ENCODE peak calls at places on chromosomes 6 and 20, in six cellular contexts. One of them, this sample, is unnamed. For H3K36me3, the result is how much of the 10 kb centered on the place peaks cover.

GRCh38 chr20:36491901-36492617 is 49.3 kb upstream of the MYL9 start:
- DNase-seq in neuronal stem cell: no peak
- DNase-seq in H1: no peak
- DNase-seq in IMR-90: no peak
- DNase-seq in mesendoderm: peak
- DNase-seq in mesenchymal stem cell: no peak
- DNase-seq in this sample: no peak

GRCh38 chr6:138572200-138572875 is 73.0 kb upstream of the NHSL1 start:
- DNase-seq in IMR-90: peak
- DNase-seq in H1: no peak
- DNase-seq in neuronal stem cell: peak
- DNase-seq in mesendoderm: peak
- DNase-seq in mesenchymal stem cell: peak
- DNase-seq in this sample: peak

GRCh38 chr6:41199427-41200246 is 1.3 kb downstream of the TREML2 start:
- DNase-seq in H1: no peak
- DNase-seq in IMR-90: no peak
- DNase-seq in mesenchymal stem cell: no peak
- DNase-seq in mesendoderm: no peak
- DNase-seq in neuronal stem cell: no peak
- DNase-seq in this sample: no peak

GRCh38 chr6:125512621-125513020 is 210.9 kb upstream of the HDDC2 start:
- DNase-seq in IMR-90: no peak
- DNase-seq in mesendoderm: peak
- DNase-seq in neuronal stem cell: no peak
- DNase-seq in H1: no peak
- DNase-seq in mesenchymal stem cell: no peak
- DNase-seq in this sample: no peak

GRCh38 chr20:58571341-58571941 is 56.2 kb upstream of the APCDD1L start:
- DNase-seq in H1: no peak
- DNase-seq in IMR-90: no peak
- DNase-seq in mesendoderm: no peak
- DNase-seq in neuronal stem cell: no peak
- DNase-seq in mesenchymal stem cell: no peak
- DNase-seq in this sample: no peak

GRCh38 chr20:61737812-61738443 is 327.8 kb downstream of the TAF4 start:
- DNase-seq in neuronal stem cell: no peak
- DNase-seq in IMR-90: no peak
- DNase-seq in mesendoderm: no peak
- DNase-seq in H1: no peak
- DNase-seq in mesenchymal stem cell: no peak
- DNase-seq in this sample: no peak

GRCh38 chr6:93784794-93785757 is 365.7 kb upstream of the EPHA7 start:
- DNase-seq in H1: no peak
- DNase-seq in mesenchymal stem cell: peak
- DNase-seq in IMR-90: no peak
- DNase-seq in mesendoderm: peak
- DNase-seq in neuronal stem cell: no peak
- DNase-seq in this sample: no peak

GRCh38 chr20:49132995-49133451 is 55.1 kb downstream of the STAU1 start:
- DNase-seq in IMR-90: peak
- DNase-seq in mesenchymal stem cell: peak
- DNase-seq in mesendoderm: peak
- DNase-seq in neuronal stem cell: peak
- DNase-seq in H1: no peak
- DNase-seq in this sample: peak

GRCh38 chr6:13427838-13428527 is 59.4 kb downstream of the GFOD1 start:
- DNase-seq in IMR-90: no peak
- DNase-seq in mesendoderm: peak
- DNase-seq in H1: no peak
- DNase-seq in mesenchymal stem cell: no peak
- DNase-seq in neuronal stem cell: no peak
- DNase-seq in this sample: no peak

GRCh38 chr6:166258854-166259276 is 49.3 kb downstream of the PRR18 start:
- DNase-seq in neuronal stem cell: no peak
- DNase-seq in IMR-90: no peak
- DNase-seq in mesendoderm: no peak
- DNase-seq in mesenchymal stem cell: peak
- DNase-seq in H1: no peak
- DNase-seq in this sample: peak

GRCh38 chr6:136439514-136440186 is 110.6 kb downstream of the MAP7 start:
- DNase-seq in mesenchymal stem cell: no peak
- DNase-seq in IMR-90: no peak
- DNase-seq in H1: no peak
- DNase-seq in mesendoderm: no peak
- DNase-seq in neuronal stem cell: no peak
- DNase-seq in this sample: no peak

GRCh38 chr6:116101790-116102189 is 1.1 kb downstream of the NT5DC1 start:
- DNase-seq in mesenchymal stem cell: no peak
- DNase-seq in IMR-90: no peak
- DNase-seq in neuronal stem cell: no peak
- DNase-seq in mesendoderm: no peak
- DNase-seq in H1: no peak
- DNase-seq in this sample: no peak
- H3K27ac ChIP-seq in mesenchymal stem cell: no peak
- H3K27ac ChIP-seq in IMR-90: no peak
- H3K27ac ChIP-seq in neuronal stem cell: no peak
- H3K27ac ChIP-seq in mesendoderm: no peak
- H3K27ac ChIP-seq in H1: no peak
- H3K27ac ChIP-seq in this sample: no peak

GRCh38 chr6:168926306-168926705 is 327.3 kb downstream of the THBS2 start:
- DNase-seq in H1: no peak
- DNase-seq in mesenchymal stem cell: no peak
- DNase-seq in IMR-90: no peak
- DNase-seq in neuronal stem cell: no peak
- DNase-seq in mesendoderm: no peak
- DNase-seq in this sample: no peak
- H2BK5ac ChIP-seq in H1: peak
- H2BK5ac ChIP-seq in mesenchymal stem cell: no peak
- H2BK5ac ChIP-seq in IMR-90: no peak
- H2BK5ac ChIP-seq in neuronal stem cell: peak
- H2BK5ac ChIP-seq in mesendoderm: no peak
- H2BK5ac ChIP-seq in this sample: no peak

DNA sequence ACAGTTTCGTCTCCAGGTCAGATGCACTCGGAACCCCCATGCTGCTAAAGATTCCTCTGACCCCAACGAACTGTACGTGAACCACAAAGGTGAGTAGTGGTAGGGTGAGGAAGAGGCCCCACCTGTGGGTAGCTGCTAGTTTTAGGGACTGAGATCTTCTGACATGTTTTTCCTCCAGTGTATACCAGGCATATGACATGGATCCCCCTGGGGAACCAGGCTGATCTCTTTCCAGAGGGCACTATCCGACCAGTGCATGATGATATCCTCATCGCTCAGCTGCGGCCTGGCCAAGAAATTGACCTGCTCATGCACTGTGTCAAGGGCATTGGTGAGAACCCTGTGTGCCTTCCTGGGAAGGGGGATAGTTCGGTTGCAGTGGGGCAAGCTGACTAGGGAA is 3.2 kb downstream of the POLR1C start:
- DNase-seq in H1: no peak
- DNase-seq in neuronal stem cell: no peak
- DNase-seq in mesendoderm: no peak
- DNase-seq in IMR-90: no peak
- DNase-seq in mesenchymal stem cell: no peak
- DNase-seq in this sample: no peak
- H3K36me3 ChIP-seq in H1: half or more
- H3K36me3 ChIP-seq in neuronal stem cell: half or more
- H3K36me3 ChIP-seq in mesendoderm: under half
- H3K36me3 ChIP-seq in IMR-90: half or more
- H3K36me3 ChIP-seq in mesenchymal stem cell: half or more
- H3K36me3 ChIP-seq in this sample: under half

DNA sequence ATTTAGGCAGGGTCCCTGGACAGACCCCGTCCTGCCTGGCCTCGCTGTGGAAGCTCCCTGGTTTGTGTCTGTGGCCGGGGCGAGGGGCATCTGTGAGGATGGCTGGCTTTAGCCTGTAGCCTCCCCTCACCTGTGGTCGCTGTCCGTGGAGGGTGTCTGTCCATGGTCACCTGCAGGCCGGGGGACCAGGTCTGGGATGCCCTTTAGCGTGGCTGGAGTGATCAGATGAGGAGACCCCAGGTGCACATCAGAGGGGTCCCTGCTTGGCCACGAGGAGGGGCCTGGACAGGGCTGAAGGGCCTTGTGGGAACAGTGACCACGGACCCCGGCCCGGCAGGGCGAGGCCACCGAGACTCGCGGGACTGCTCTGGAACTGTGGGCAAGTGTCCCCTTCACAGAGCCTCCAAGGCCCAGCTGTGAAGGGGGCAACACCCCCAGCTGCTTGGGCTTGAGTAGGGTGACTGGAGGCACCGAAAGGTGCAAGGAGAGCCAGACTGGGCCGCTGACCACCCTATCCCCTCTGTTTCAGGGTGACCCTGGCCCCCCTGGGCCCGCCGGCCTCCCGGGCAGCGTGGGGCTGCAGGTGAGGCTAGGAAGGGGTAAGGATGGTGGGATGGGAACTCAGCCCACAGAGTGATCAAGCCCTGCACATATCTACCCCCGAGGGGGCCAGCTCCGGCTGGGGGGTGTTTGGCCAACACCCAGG is 8.6 kb downstream of the COL9A3 start:
- DNase-seq in mesendoderm: no peak
- DNase-seq in neuronal stem cell: no peak
- DNase-seq in H1: no peak
- DNase-seq in IMR-90: no peak
- DNase-seq in mesenchymal stem cell: no peak
- DNase-seq in this sample: no peak
- H3K27ac ChIP-seq in mesendoderm: no peak
- H3K27ac ChIP-seq in neuronal stem cell: peak
- H3K27ac ChIP-seq in H1: no peak
- H3K27ac ChIP-seq in IMR-90: no peak
- H3K27ac ChIP-seq in mesenchymal stem cell: no peak
- H3K27ac ChIP-seq in this sample: no peak

GRCh38 chr6:89081129-89081422 is 525 bp downstream of the PNRC1 start:
- DNase-seq in mesenchymal stem cell: no peak
- DNase-seq in H1: no peak
- DNase-seq in mesendoderm: no peak
- DNase-seq in IMR-90: no peak
- DNase-seq in neuronal stem cell: no peak
- DNase-seq in this sample: peak
- H2BK5ac ChIP-seq in mesenchymal stem cell: peak
- H2BK5ac ChIP-seq in H1: peak
- H2BK5ac ChIP-seq in mesendoderm: peak
- H2BK5ac ChIP-seq in IMR-90: peak
- H2BK5ac ChIP-seq in neuronal stem cell: peak
- H2BK5ac ChIP-seq in this sample: peak